ENCODE peak calls at places on chromosomes 5 and 9, in five cellular contexts. L is fibroblast of pulmonary artery, W is Caco-2, O is WTC11, C is tibial artery. B is an unnamed sample.

GRCh38 chr5:64299805-64300204 is 134.2 kb downstream of the RNF180 start:
- DNase-seq in O (no peak), W (no peak), L (peak; percentile 17), C (no peak), B (peak; percentile 22)

GRCh38 chr5:41960481-41960880 is 35.4 kb downstream of the FBXO4 start:
- DNase-seq in W (no peak), C (no peak), L (no peak), O (no peak), B (no peak)

GRCh38 chr5:180126716-180127681 is 55.4 kb upstream of the RNF130 start:
- DNase-seq in O (peak; percentile 69), L (peak; percentile 8), C (no peak), W (peak; percentile 41), B (peak; percentile 79)

GRCh38 chr5:39624268-39624886 is 199.6 kb upstream of the DAB2 start:
- DNase-seq in L (peak; percentile 33), O (no peak), C (no peak), W (peak; percentile 86), B (peak; percentile 82)

GRCh38 chr9:73153793-73154227 is 2.1 kb downstream of the ANXA1 start:
- DNase-seq in L (no peak), C (no peak), O (no peak), W (no peak), B (peak; percentile 25)

GRCh38 chr9:105006514-105006913 is 78.6 kb upstream of the ABCA1 start:
- DNase-seq in C (no peak), O (no peak), L (no peak), W (no peak), B (no peak)

GRCh38 chr5:80186634-80187033 is 69.2 kb downstream of the SERINC5 start:
- DNase-seq in L (peak; percentile 68), C (no peak), O (no peak), W (no peak), B (peak; percentile 73)

GRCh38 chr5:119470851-119471451 is 18.7 kb downstream of the HSD17B4 start:
- DNase-seq in W (no peak), L (peak; percentile 69), C (no peak), O (no peak), B (peak; percentile 41)

GRCh38 chr5:32094691-32095090 is 79.4 kb downstream of the GOLPH3 start:
- DNase-seq in L (no peak), C (no peak), W (no peak), O (no peak), B (no peak)

GRCh38 chr5:17222679-17223078 is 5.2 kb downstream of the BASP1 start:
- DNase-seq in O (no peak), W (no peak), C (no peak), L (no peak), B (no peak)

GRCh38 chr5:84961193-84961592 is 576.5 kb upstream of the EDIL3 start:
- DNase-seq in W (no peak), O (no peak), C (no peak), L (no peak), B (no peak)

GRCh38 chr5:98793223-98793622 is 19.8 kb downstream of the RGMB start:
- DNase-seq in L (no peak), O (no peak), C (no peak), W (no peak), B (no peak)

GRCh38 chr5:50666261-50667078 is at the start of gene PARP8:
- DNase-seq in W (peak; percentile 40), L (peak; percentile 33), C (peak; percentile 51), O (peak; percentile 66), B (peak; percentile 45)

GRCh38 chr9:80492221-80492620 is 920.5 kb downstream of the TLE4 start:
- DNase-seq in O (no peak), C (no peak), W (no peak), L (peak; percentile 9), B (peak; percentile 42)

GRCh38 chr9:109307380-109308240 is 13.2 kb downstream of the EPB41L4B start:
- DNase-seq in C (no peak), L (no peak), O (no peak), W (peak; percentile 83), B (no peak)

GRCh38 chr5:82720213-82720612 is 357.0 kb downstream of the TMEM167A start:
- DNase-seq in C (no peak), W (no peak), L (peak; percentile 18), O (no peak), B (no peak)

GRCh38 chr5:79973511-79973910 is 17.6 kb downstream of the MTX3 start:
- DNase-seq in C (no peak), L (no peak), W (no peak), O (no peak), B (no peak)

GRCh38 chr5:156383510-156383909 is 56.5 kb downstream of the SGCD start:
- DNase-seq in W (no peak), L (peak; percentile 53), O (no peak), C (no peak), B (no peak)

GRCh38 chr5:180283026-180283615 is 8.8 kb downstream of the MAPK9 start:
- DNase-seq in O (no peak), C (no peak), L (peak; percentile 53), W (no peak), B (no peak)

GRCh38 chr5:66307647-66308257 is 163.7 kb downstream of the SREK1 start:
- DNase-seq in O (no peak), L (peak; percentile 87), C (no peak), W (no peak), B (no peak)

GRCh38 chr5:116395178-116395577 is 179.4 kb downstream of the SEMA6A start:
- DNase-seq in W (no peak), O (no peak), C (no peak), L (no peak), B (no peak)

GRCh38 chr5:35804201-35804653 is 52.5 kb upstream of the IL7R start:
- DNase-seq in W (no peak), C (no peak), L (no peak), O (no peak), B (no peak)

GRCh38 chr5:169796731-169797130 is 159.7 kb downstream of the DOCK2 start:
- DNase-seq in C (no peak), W (no peak), O (no peak), L (peak; percentile 10), B (no peak)

GRCh38 chr5:169797577-169797976 is 160.5 kb downstream of the DOCK2 start:
- DNase-seq in L (no peak), W (no peak), C (no peak), O (no peak), B (no peak)

GRCh38 chr5:169798438-169798837 is 161.4 kb downstream of the DOCK2 start:
- DNase-seq in C (no peak), O (no peak), W (peak; percentile 58), L (no peak), B (no peak)

GRCh38 chr5:169798906-169799660 is 162.0 kb downstream of the DOCK2 start:
- DNase-seq in W (no peak), C (no peak), L (no peak), O (no peak), B (no peak)

GRCh38 chr5:169795311-169795710 is 158.2 kb downstream of the DOCK2 start:
- DNase-seq in W (no peak), O (no peak), L (no peak), C (no peak), B (peak; percentile 47)
- TF ChIP-seq CTCF in W (no peak), O (no peak), L (no peak), C (no peak), B (no peak)

GRCh38 chr9:98523231-98523901 is 185.4 kb downstream of the GABBR2 start:
- DNase-seq in W (no peak), O (peak; percentile 40), C (no peak), L (peak; percentile 77), B (peak; percentile 6)
- TF ChIP-seq CTCF in W (peak; percentile 23), O (no peak), C (no peak), L (peak; percentile 78), B (no peak)

GRCh38 chr9:76355886-76356285 is 38.3 kb downstream of the RFK start:
- DNase-seq in O (no peak), C (no peak), W (no peak), L (no peak), B (no peak)
- TF ChIP-seq CTCF in O (no peak), C (no peak), W (no peak), L (no peak), B (no peak)

GRCh38 chr5:145941677-145942130 is 5.3 kb downstream of the SH3RF2 start:
- DNase-seq in L (no peak), C (no peak), O (no peak), W (no peak), B (no peak)

GRCh38 chr5:145941096-145941676 is 4.8 kb downstream of the SH3RF2 start:
- DNase-seq in O (no peak), W (no peak), C (no peak), L (no peak), B (no peak)

GRCh38 chr5:145942202-145942601 is 5.8 kb downstream of the SH3RF2 start:
- DNase-seq in O (no peak), C (no peak), L (no peak), W (no peak), B (no peak)

GRCh38 chr5:145943674-145944121 is 7.3 kb downstream of the SH3RF2 start:
- DNase-seq in O (no peak), L (peak; percentile 73), C (peak; percentile 26), W (no peak), B (peak; percentile 62)

GRCh38 chr5:145942749-145943148 is 6.4 kb downstream of the SH3RF2 start:
- DNase-seq in O (no peak), C (no peak), L (no peak), W (no peak), B (no peak)
- TF ChIP-seq CTCF in O (no peak), C (no peak), L (no peak), W (no peak), B (no peak)

GRCh38 chr9:12880406-12881016 is 105.7 kb downstream of the LURAP1L start:
- DNase-seq in L (no peak), O (no peak), C (no peak), W (no peak), B (no peak)

GRCh38 chr9:12889402-12890106 is 114.7 kb downstream of the LURAP1L start:
- DNase-seq in L (no peak), W (no peak), C (no peak), O (no peak), B (no peak)

GRCh38 chr9:12882430-12882829 is 107.6 kb downstream of the LURAP1L start:
- DNase-seq in L (peak; percentile 63), O (no peak), C (no peak), W (no peak), B (no peak)

GRCh38 chr9:12884736-12885395 is 110.0 kb downstream of the LURAP1L start:
- DNase-seq in C (no peak), O (no peak), W (no peak), L (peak; percentile 87), B (peak; percentile 22)
- TF ChIP-seq CTCF in C (peak; percentile 60), O (no peak), W (no peak), L (peak; percentile 69), B (no peak)